ENCODE peak calls at places on chromosomes 12 and 14, in eight cellular contexts. One of them, this sample, is unnamed.

GRCh38 chr14:36522972-36523685 is 3.1 kb upstream of the NKX2-1 start:
- DNase-seq in HFFc6: no peak
- DNase-seq in AG20443: no peak
- DNase-seq in NCI-H774: no peak
- DNase-seq in stimulated activated CD8-positive, alpha-beta memory T cell treated with anti-CD3 and anti-CD28 coated beads, Interleukin-15, amount 100 ng/mL, for 4 hours: no peak
- DNase-seq in RWPE2: no peak
- DNase-seq in effector memory CD8-positive, alpha-beta T cell: no peak
- DNase-seq in activated CD4-positive, alpha-beta T cell treated with anti-CD3 and anti-CD28 coated beads for 48 hours: no peak
- DNase-seq in this sample: no peak

GRCh38 chr14:103628221-103628683 is 759 bp upstream of the KLC1 start:
- DNase-seq in HFFc6: peak; percentile 72
- DNase-seq in stimulated activated CD8-positive, alpha-beta memory T cell treated with anti-CD3 and anti-CD28 coated beads, Interleukin-15, amount 100 ng/mL, for 4 hours: no peak
- DNase-seq in effector memory CD8-positive, alpha-beta T cell: no peak
- DNase-seq in RWPE2: peak; percentile 93
- DNase-seq in AG20443: peak; percentile 89
- DNase-seq in activated CD4-positive, alpha-beta T cell treated with anti-CD3 and anti-CD28 coated beads for 48 hours: peak; percentile 41
- DNase-seq in NCI-H774: no peak
- DNase-seq in this sample: peak; percentile 59

GRCh38 chr14:45251912-45252311 is 1.1 kb downstream of the MIS18BP1 start:
- DNase-seq in stimulated activated CD8-positive, alpha-beta memory T cell treated with anti-CD3 and anti-CD28 coated beads, Interleukin-15, amount 100 ng/mL, for 4 hours: no peak
- DNase-seq in AG20443: no peak
- DNase-seq in effector memory CD8-positive, alpha-beta T cell: no peak
- DNase-seq in activated CD4-positive, alpha-beta T cell treated with anti-CD3 and anti-CD28 coated beads for 48 hours: no peak
- DNase-seq in RWPE2: no peak
- DNase-seq in NCI-H774: no peak
- DNase-seq in HFFc6: no peak
- DNase-seq in this sample: no peak

GRCh38 chr14:75399819-75400678 is 27.8 kb upstream of the JDP2 start:
- DNase-seq in effector memory CD8-positive, alpha-beta T cell: no peak
- DNase-seq in RWPE2: peak; percentile 96
- DNase-seq in activated CD4-positive, alpha-beta T cell treated with anti-CD3 and anti-CD28 coated beads for 48 hours: peak; percentile 5
- DNase-seq in AG20443: peak; percentile 56
- DNase-seq in stimulated activated CD8-positive, alpha-beta memory T cell treated with anti-CD3 and anti-CD28 coated beads, Interleukin-15, amount 100 ng/mL, for 4 hours: no peak
- DNase-seq in HFFc6: peak; percentile 4
- DNase-seq in NCI-H774: peak; percentile 66
- DNase-seq in this sample: peak; percentile 9

GRCh38 chr12:4133636-4134433 is 139.7 kb upstream of the CCND2 start:
- DNase-seq in NCI-H774: no peak
- DNase-seq in RWPE2: peak; percentile 44
- DNase-seq in activated CD4-positive, alpha-beta T cell treated with anti-CD3 and anti-CD28 coated beads for 48 hours: no peak
- DNase-seq in effector memory CD8-positive, alpha-beta T cell: no peak
- DNase-seq in AG20443: peak; percentile 7
- DNase-seq in stimulated activated CD8-positive, alpha-beta memory T cell treated with anti-CD3 and anti-CD28 coated beads, Interleukin-15, amount 100 ng/mL, for 4 hours: no peak
- DNase-seq in HFFc6: no peak
- DNase-seq in this sample: no peak

GRCh38 chr12:19055589-19055988 is 73.9 kb upstream of the PLEKHA5 start:
- DNase-seq in activated CD4-positive, alpha-beta T cell treated with anti-CD3 and anti-CD28 coated beads for 48 hours: no peak
- DNase-seq in RWPE2: no peak
- DNase-seq in effector memory CD8-positive, alpha-beta T cell: no peak
- DNase-seq in NCI-H774: peak; percentile 39
- DNase-seq in stimulated activated CD8-positive, alpha-beta memory T cell treated with anti-CD3 and anti-CD28 coated beads, Interleukin-15, amount 100 ng/mL, for 4 hours: no peak
- DNase-seq in HFFc6: no peak
- DNase-seq in AG20443: no peak
- DNase-seq in this sample: no peak

GRCh38 chr14:106691601-106692291 is 1165.4 kb downstream of the TMEM121 start:
- DNase-seq in effector memory CD8-positive, alpha-beta T cell: peak; percentile 59
- DNase-seq in RWPE2: no peak
- DNase-seq in AG20443: no peak
- DNase-seq in NCI-H774: no peak
- DNase-seq in HFFc6: no peak
- DNase-seq in activated CD4-positive, alpha-beta T cell treated with anti-CD3 and anti-CD28 coated beads for 48 hours: peak; percentile 97
- DNase-seq in stimulated activated CD8-positive, alpha-beta memory T cell treated with anti-CD3 and anti-CD28 coated beads, Interleukin-15, amount 100 ng/mL, for 4 hours: no peak
- DNase-seq in this sample: peak; percentile 90

GRCh38 chr12:16189849-16190248 is 87.6 kb downstream of the SLC15A5 start:
- DNase-seq in NCI-H774: no peak
- DNase-seq in stimulated activated CD8-positive, alpha-beta memory T cell treated with anti-CD3 and anti-CD28 coated beads, Interleukin-15, amount 100 ng/mL, for 4 hours: no peak
- DNase-seq in effector memory CD8-positive, alpha-beta T cell: no peak
- DNase-seq in activated CD4-positive, alpha-beta T cell treated with anti-CD3 and anti-CD28 coated beads for 48 hours: no peak
- DNase-seq in AG20443: peak; percentile 20
- DNase-seq in HFFc6: peak; percentile 14
- DNase-seq in RWPE2: no peak
- DNase-seq in this sample: no peak

GRCh38 chr12:53071591-53072551 is 7.3 kb downstream of the SPRYD3 start:
- DNase-seq in stimulated activated CD8-positive, alpha-beta memory T cell treated with anti-CD3 and anti-CD28 coated beads, Interleukin-15, amount 100 ng/mL, for 4 hours: no peak
- DNase-seq in activated CD4-positive, alpha-beta T cell treated with anti-CD3 and anti-CD28 coated beads for 48 hours: no peak
- DNase-seq in NCI-H774: no peak
- DNase-seq in HFFc6: no peak
- DNase-seq in AG20443: peak; percentile 49
- DNase-seq in effector memory CD8-positive, alpha-beta T cell: no peak
- DNase-seq in RWPE2: no peak
- DNase-seq in this sample: no peak

GRCh38 chr12:127785535-127785934 is 481.4 kb upstream of the TMEM132C start:
- DNase-seq in stimulated activated CD8-positive, alpha-beta memory T cell treated with anti-CD3 and anti-CD28 coated beads, Interleukin-15, amount 100 ng/mL, for 4 hours: no peak
- DNase-seq in HFFc6: no peak
- DNase-seq in activated CD4-positive, alpha-beta T cell treated with anti-CD3 and anti-CD28 coated beads for 48 hours: no peak
- DNase-seq in AG20443: peak; percentile 54
- DNase-seq in RWPE2: no peak
- DNase-seq in NCI-H774: no peak
- DNase-seq in effector memory CD8-positive, alpha-beta T cell: no peak
- DNase-seq in this sample: no peak

GRCh38 chr12:50043854-50044253 is 13.5 kb upstream of the ASIC1 start:
- DNase-seq in RWPE2: no peak
- DNase-seq in activated CD4-positive, alpha-beta T cell treated with anti-CD3 and anti-CD28 coated beads for 48 hours: peak; percentile 37
- DNase-seq in AG20443: no peak
- DNase-seq in stimulated activated CD8-positive, alpha-beta memory T cell treated with anti-CD3 and anti-CD28 coated beads, Interleukin-15, amount 100 ng/mL, for 4 hours: no peak
- DNase-seq in HFFc6: no peak
- DNase-seq in effector memory CD8-positive, alpha-beta T cell: no peak
- DNase-seq in NCI-H774: no peak
- DNase-seq in this sample: no peak

GRCh38 chr14:105665951-105666277 is 139.5 kb downstream of the TMEM121 start:
- DNase-seq in activated CD4-positive, alpha-beta T cell treated with anti-CD3 and anti-CD28 coated beads for 48 hours: no peak
- DNase-seq in effector memory CD8-positive, alpha-beta T cell: no peak
- DNase-seq in RWPE2: peak; percentile 35
- DNase-seq in HFFc6: no peak
- DNase-seq in AG20443: no peak
- DNase-seq in stimulated activated CD8-positive, alpha-beta memory T cell treated with anti-CD3 and anti-CD28 coated beads, Interleukin-15, amount 100 ng/mL, for 4 hours: no peak
- DNase-seq in NCI-H774: no peak
- DNase-seq in this sample: no peak